ENCODE peak calls at places on chromosomes 7 and 10, in seven cellular contexts. One of them, this sample, is unnamed.
A peak's percentile ranks its signal among the peaks of the same experiment; 100 is the strongest.

GRCh38 chr7:106205621-106206222 is 79.1 kb downstream of the NAMPT start:
- DNase-seq in activated CD4-positive, alpha-beta T cell treated with anti-CD3 and anti-CD28 coated beads, Interleukin-2, amount 10 ng/mL, durations not matched to agents 7 days and 5 days: no peak
- DNase-seq in GM04504: no peak
- DNase-seq in PC-3: no peak
- DNase-seq in erythroblast: no peak
- DNase-seq in stimulated activated CD8-positive, alpha-beta memory T cell treated with anti-CD3 and anti-CD28 coated beads, Interleukin-12 subunit alpha, Interleukin-12 subunit beta, amount 100 ng/mL, for 4 hours: no peak
- DNase-seq in AG08395: peak; percentile 19
- DNase-seq in this sample: no peak

GRCh38 chr10:61781969-61782403 is 119.3 kb downstream of the CABCOCO1 start:
- DNase-seq in activated CD4-positive, alpha-beta T cell treated with anti-CD3 and anti-CD28 coated beads, Interleukin-2, amount 10 ng/mL, durations not matched to agents 7 days and 5 days: no peak
- DNase-seq in AG08395: no peak
- DNase-seq in GM04504: no peak
- DNase-seq in PC-3: peak; percentile 92
- DNase-seq in stimulated activated CD8-positive, alpha-beta memory T cell treated with anti-CD3 and anti-CD28 coated beads, Interleukin-12 subunit alpha, Interleukin-12 subunit beta, amount 100 ng/mL, for 4 hours: no peak
- DNase-seq in erythroblast: peak; percentile 46
- DNase-seq in this sample: no peak

GRCh38 chr10:22824984-22825383 is 102.9 kb upstream of the ARMC3 start:
- DNase-seq in erythroblast: no peak
- DNase-seq in GM04504: peak; percentile 27
- DNase-seq in PC-3: peak; percentile 81
- DNase-seq in activated CD4-positive, alpha-beta T cell treated with anti-CD3 and anti-CD28 coated beads, Interleukin-2, amount 10 ng/mL, durations not matched to agents 7 days and 5 days: no peak
- DNase-seq in AG08395: peak; percentile 63
- DNase-seq in stimulated activated CD8-positive, alpha-beta memory T cell treated with anti-CD3 and anti-CD28 coated beads, Interleukin-12 subunit alpha, Interleukin-12 subunit beta, amount 100 ng/mL, for 4 hours: no peak
- DNase-seq in this sample: no peak

GRCh38 chr7:2495402-2496309 is 19.5 kb upstream of the GRIFIN start:
- DNase-seq in activated CD4-positive, alpha-beta T cell treated with anti-CD3 and anti-CD28 coated beads, Interleukin-2, amount 10 ng/mL, durations not matched to agents 7 days and 5 days: no peak
- DNase-seq in AG08395: no peak
- DNase-seq in stimulated activated CD8-positive, alpha-beta memory T cell treated with anti-CD3 and anti-CD28 coated beads, Interleukin-12 subunit alpha, Interleukin-12 subunit beta, amount 100 ng/mL, for 4 hours: no peak
- DNase-seq in erythroblast: no peak
- DNase-seq in PC-3: no peak
- DNase-seq in GM04504: no peak
- DNase-seq in this sample: no peak

GRCh38 chr10:48511855-48512191 is 93.0 kb downstream of the ARHGAP22 start:
- DNase-seq in GM04504: no peak
- DNase-seq in AG08395: no peak
- DNase-seq in PC-3: peak; percentile 12
- DNase-seq in stimulated activated CD8-positive, alpha-beta memory T cell treated with anti-CD3 and anti-CD28 coated beads, Interleukin-12 subunit alpha, Interleukin-12 subunit beta, amount 100 ng/mL, for 4 hours: no peak
- DNase-seq in erythroblast: no peak
- DNase-seq in activated CD4-positive, alpha-beta T cell treated with anti-CD3 and anti-CD28 coated beads, Interleukin-2, amount 10 ng/mL, durations not matched to agents 7 days and 5 days: no peak
- DNase-seq in this sample: no peak

GRCh38 chr10:24722676-24723385 is 856 bp downstream of the ARHGAP21 start:
- DNase-seq in erythroblast: peak; percentile 74
- DNase-seq in GM04504: no peak
- DNase-seq in AG08395: peak; percentile 49
- DNase-seq in PC-3: peak; percentile 38
- DNase-seq in stimulated activated CD8-positive, alpha-beta memory T cell treated with anti-CD3 and anti-CD28 coated beads, Interleukin-12 subunit alpha, Interleukin-12 subunit beta, amount 100 ng/mL, for 4 hours: peak; percentile 29
- DNase-seq in activated CD4-positive, alpha-beta T cell treated with anti-CD3 and anti-CD28 coated beads, Interleukin-2, amount 10 ng/mL, durations not matched to agents 7 days and 5 days: peak; percentile 64
- DNase-seq in this sample: peak; percentile 32

GRCh38 chr7:51138121-51139085 is 178.2 kb downstream of the COBL start:
- DNase-seq in PC-3: no peak
- DNase-seq in AG08395: no peak
- DNase-seq in GM04504: no peak
- DNase-seq in stimulated activated CD8-positive, alpha-beta memory T cell treated with anti-CD3 and anti-CD28 coated beads, Interleukin-12 subunit alpha, Interleukin-12 subunit beta, amount 100 ng/mL, for 4 hours: no peak
- DNase-seq in activated CD4-positive, alpha-beta T cell treated with anti-CD3 and anti-CD28 coated beads, Interleukin-2, amount 10 ng/mL, durations not matched to agents 7 days and 5 days: no peak
- DNase-seq in erythroblast: no peak
- DNase-seq in this sample: peak; percentile 26

GRCh38 chr7:69599211-69599878 is 1.1 kb downstream of the AUTS2 start:
- DNase-seq in AG08395: peak; percentile 18
- DNase-seq in activated CD4-positive, alpha-beta T cell treated with anti-CD3 and anti-CD28 coated beads, Interleukin-2, amount 10 ng/mL, durations not matched to agents 7 days and 5 days: no peak
- DNase-seq in erythroblast: no peak
- DNase-seq in GM04504: no peak
- DNase-seq in stimulated activated CD8-positive, alpha-beta memory T cell treated with anti-CD3 and anti-CD28 coated beads, Interleukin-12 subunit alpha, Interleukin-12 subunit beta, amount 100 ng/mL, for 4 hours: no peak
- DNase-seq in PC-3: no peak
- DNase-seq in this sample: no peak

GRCh38 chr10:112789248-112789647 is 160.8 kb upstream of the TCF7L2 start:
- DNase-seq in activated CD4-positive, alpha-beta T cell treated with anti-CD3 and anti-CD28 coated beads, Interleukin-2, amount 10 ng/mL, durations not matched to agents 7 days and 5 days: no peak
- DNase-seq in GM04504: no peak
- DNase-seq in PC-3: peak; percentile 18
- DNase-seq in stimulated activated CD8-positive, alpha-beta memory T cell treated with anti-CD3 and anti-CD28 coated beads, Interleukin-12 subunit alpha, Interleukin-12 subunit beta, amount 100 ng/mL, for 4 hours: no peak
- DNase-seq in AG08395: no peak
- DNase-seq in erythroblast: no peak
- DNase-seq in this sample: no peak

GRCh38 chr10:115921795-115922194 is 351.2 kb downstream of the GFRA1 start:
- DNase-seq in erythroblast: no peak
- DNase-seq in AG08395: no peak
- DNase-seq in GM04504: no peak
- DNase-seq in activated CD4-positive, alpha-beta T cell treated with anti-CD3 and anti-CD28 coated beads, Interleukin-2, amount 10 ng/mL, durations not matched to agents 7 days and 5 days: no peak
- DNase-seq in stimulated activated CD8-positive, alpha-beta memory T cell treated with anti-CD3 and anti-CD28 coated beads, Interleukin-12 subunit alpha, Interleukin-12 subunit beta, amount 100 ng/mL, for 4 hours: no peak
- DNase-seq in PC-3: no peak
- DNase-seq in this sample: no peak

GRCh38 chr7:95006010-95006409 is 98.6 kb downstream of the PPP1R9A start:
- DNase-seq in PC-3: no peak
- DNase-seq in AG08395: no peak
- DNase-seq in erythroblast: no peak
- DNase-seq in activated CD4-positive, alpha-beta T cell treated with anti-CD3 and anti-CD28 coated beads, Interleukin-2, amount 10 ng/mL, durations not matched to agents 7 days and 5 days: no peak
- DNase-seq in stimulated activated CD8-positive, alpha-beta memory T cell treated with anti-CD3 and anti-CD28 coated beads, Interleukin-12 subunit alpha, Interleukin-12 subunit beta, amount 100 ng/mL, for 4 hours: no peak
- DNase-seq in GM04504: no peak
- DNase-seq in this sample: no peak

GRCh38 chr10:6204063-6204340 is 1.3 kb downstream of the PFKFB3 start:
- DNase-seq in PC-3: peak; percentile 12
- DNase-seq in GM04504: no peak
- DNase-seq in AG08395: peak; percentile 22
- DNase-seq in stimulated activated CD8-positive, alpha-beta memory T cell treated with anti-CD3 and anti-CD28 coated beads, Interleukin-12 subunit alpha, Interleukin-12 subunit beta, amount 100 ng/mL, for 4 hours: peak; percentile 64
- DNase-seq in erythroblast: peak; percentile 21
- DNase-seq in activated CD4-positive, alpha-beta T cell treated with anti-CD3 and anti-CD28 coated beads, Interleukin-2, amount 10 ng/mL, durations not matched to agents 7 days and 5 days: peak; percentile 69
- DNase-seq in this sample: peak; percentile 27

GRCh38 chr7:50304911-50305621 is 550 bp downstream of the IKZF1 start:
- DNase-seq in activated CD4-positive, alpha-beta T cell treated with anti-CD3 and anti-CD28 coated beads, Interleukin-2, amount 10 ng/mL, durations not matched to agents 7 days and 5 days: peak; percentile 75
- DNase-seq in PC-3: no peak
- DNase-seq in stimulated activated CD8-positive, alpha-beta memory T cell treated with anti-CD3 and anti-CD28 coated beads, Interleukin-12 subunit alpha, Interleukin-12 subunit beta, amount 100 ng/mL, for 4 hours: no peak
- DNase-seq in AG08395: no peak
- DNase-seq in erythroblast: peak; percentile 74
- DNase-seq in GM04504: no peak
- DNase-seq in this sample: no peak

GRCh38 chr7:139680676-139681462 is 96.9 kb downstream of the HIPK2 start:
- DNase-seq in stimulated activated CD8-positive, alpha-beta memory T cell treated with anti-CD3 and anti-CD28 coated beads, Interleukin-12 subunit alpha, Interleukin-12 subunit beta, amount 100 ng/mL, for 4 hours: peak; percentile 58
- DNase-seq in erythroblast: peak; percentile 16
- DNase-seq in activated CD4-positive, alpha-beta T cell treated with anti-CD3 and anti-CD28 coated beads, Interleukin-2, amount 10 ng/mL, durations not matched to agents 7 days and 5 days: peak; percentile 73
- DNase-seq in PC-3: peak; percentile 98
- DNase-seq in GM04504: peak; percentile 92
- DNase-seq in AG08395: peak; percentile 94
- DNase-seq in this sample: peak; percentile 39

GRCh38 chr10:110387983-110388681 is 83.4 kb upstream of the SMNDC1 start:
- DNase-seq in erythroblast: no peak
- DNase-seq in AG08395: no peak
- DNase-seq in activated CD4-positive, alpha-beta T cell treated with anti-CD3 and anti-CD28 coated beads, Interleukin-2, amount 10 ng/mL, durations not matched to agents 7 days and 5 days: no peak
- DNase-seq in PC-3: no peak
- DNase-seq in GM04504: no peak
- DNase-seq in stimulated activated CD8-positive, alpha-beta memory T cell treated with anti-CD3 and anti-CD28 coated beads, Interleukin-12 subunit alpha, Interleukin-12 subunit beta, amount 100 ng/mL, for 4 hours: peak; percentile 72
- DNase-seq in this sample: no peak